ENCODE peak calls at places on chromosomes 4 and X, in four cellular contexts. I is pancreas, M is stomach, P is brain microvascular endothelial cell. F is an unnamed sample.

GRCh38 chr4:123304151-123305021 is 92.2 kb upstream of the SPRY1 start:
- DNase-seq in I (no peak), M (no peak), P (no peak), F (no peak)

GRCh38 chr4:4430492-4431195 is 43.7 kb downstream of the NSG1 start:
- DNase-seq in I (no peak), M (no peak), P (peak; percentile 89), F (peak; percentile 44)

GRCh38 chr4:2855584-2855983 is 11.9 kb downstream of the ADD1 start:
- DNase-seq in I (no peak), M (no peak), P (no peak), F (no peak)

GRCh38 chrX:44596277-44596676 is 53.6 kb upstream of the FUNDC1 start:
- DNase-seq in I (no peak), M (no peak), P (no peak), F (no peak)

GRCh38 chr4:139692300-139693012 is 26.8 kb downstream of the MGST2 start:
- DNase-seq in I (no peak), M (no peak), P (no peak), F (no peak)

GRCh38 chrX:136694491-136695087 is 46.6 kb downstream of the CD40LG start:
- DNase-seq in I (no peak), M (no peak), P (peak; percentile 25), F (no peak)

GRCh38 chrX:56314334-56314733 is 82.2 kb downstream of the KLF8 start:
- DNase-seq in I (no peak), M (no peak), P (no peak), F (no peak)

GRCh38 chrX:10486373-10486772 is 134.0 kb downstream of the MID1 start:
- DNase-seq in I (no peak), M (no peak), P (peak; percentile 56), F (no peak)

GRCh38 chrX:81301877-81302276 is 100.0 kb downstream of the SH3BGRL start:
- DNase-seq in I (no peak), M (no peak), P (no peak), F (no peak)

GRCh38 chr4:14524236-14524635 is 478.0 kb upstream of the CPEB2 start:
- DNase-seq in I (no peak), M (no peak), P (peak; percentile 41), F (no peak)

GRCh38 chr4:83230928-83231327 is 53.7 kb downstream of the COQ2 start:
- DNase-seq in I (no peak), M (no peak), P (no peak), F (no peak)

GRCh38 chrX:107628662-107629532 is 587 bp downstream of the PRPS1 start:
- DNase-seq in I (no peak), M (no peak), P (peak; percentile 17), F (no peak)

GRCh38 chr4:6516762-6517161 is 44.3 kb upstream of the PPP2R2C start:
- DNase-seq in I (no peak), M (no peak), P (no peak), F (no peak)

GRCh38 chrX:155070663-155070974 is 317 bp downstream of the CMC4 start:
- DNase-seq in I (no peak), M (no peak), P (no peak), F (no peak)

GRCh38 chr4:148391056-148391455 is 51.2 kb downstream of the NR3C2 start:
- DNase-seq in I (no peak), M (no peak), P (no peak), F (no peak)

DNA sequence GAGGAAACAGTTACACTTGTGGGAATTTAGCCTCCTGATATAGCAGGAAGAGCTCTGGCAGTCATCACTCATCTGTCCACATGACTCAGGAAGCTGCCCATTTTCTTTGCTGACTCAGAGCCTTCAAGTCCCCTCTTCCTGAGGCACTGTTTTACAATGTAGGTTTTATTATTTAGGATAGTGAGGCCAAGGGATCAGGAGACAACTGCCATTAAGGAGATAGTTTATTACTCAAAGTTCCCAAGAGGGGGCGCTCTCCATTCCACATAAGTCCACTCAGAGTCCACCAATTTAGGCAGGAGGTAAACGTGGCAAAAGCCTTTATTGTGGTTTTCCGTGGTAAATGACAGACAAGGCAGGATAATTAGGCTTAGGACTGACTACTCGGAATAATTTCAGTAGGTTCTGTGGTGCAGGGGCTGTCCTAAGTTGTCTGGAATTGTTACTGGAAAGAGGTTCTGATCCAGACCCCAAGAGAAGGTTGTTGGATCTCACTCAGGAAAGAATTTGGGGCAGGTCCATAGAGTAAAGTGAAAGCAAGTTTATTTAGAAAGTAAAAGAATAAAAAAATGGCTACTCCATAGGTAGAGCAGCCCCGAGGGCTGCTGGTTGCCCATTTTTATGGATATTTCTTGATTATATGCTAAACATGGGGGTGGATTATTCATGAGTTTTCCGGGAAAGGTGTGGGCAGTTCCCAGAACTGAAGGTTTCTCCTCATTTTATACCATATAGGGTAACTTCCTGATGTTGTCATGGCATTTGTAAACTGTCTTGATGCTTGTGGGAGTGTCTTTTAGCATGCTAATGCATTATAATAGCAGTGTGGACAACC is 96.0 kb upstream of the RAB40AL start:
- DNase-seq in I (no peak), M (no peak), P (peak; percentile 8), F (no peak)
- TF ChIP-seq CTCF in I (no peak), M (no peak), P (peak; percentile 52), F (peak; percentile 18)

DNA sequence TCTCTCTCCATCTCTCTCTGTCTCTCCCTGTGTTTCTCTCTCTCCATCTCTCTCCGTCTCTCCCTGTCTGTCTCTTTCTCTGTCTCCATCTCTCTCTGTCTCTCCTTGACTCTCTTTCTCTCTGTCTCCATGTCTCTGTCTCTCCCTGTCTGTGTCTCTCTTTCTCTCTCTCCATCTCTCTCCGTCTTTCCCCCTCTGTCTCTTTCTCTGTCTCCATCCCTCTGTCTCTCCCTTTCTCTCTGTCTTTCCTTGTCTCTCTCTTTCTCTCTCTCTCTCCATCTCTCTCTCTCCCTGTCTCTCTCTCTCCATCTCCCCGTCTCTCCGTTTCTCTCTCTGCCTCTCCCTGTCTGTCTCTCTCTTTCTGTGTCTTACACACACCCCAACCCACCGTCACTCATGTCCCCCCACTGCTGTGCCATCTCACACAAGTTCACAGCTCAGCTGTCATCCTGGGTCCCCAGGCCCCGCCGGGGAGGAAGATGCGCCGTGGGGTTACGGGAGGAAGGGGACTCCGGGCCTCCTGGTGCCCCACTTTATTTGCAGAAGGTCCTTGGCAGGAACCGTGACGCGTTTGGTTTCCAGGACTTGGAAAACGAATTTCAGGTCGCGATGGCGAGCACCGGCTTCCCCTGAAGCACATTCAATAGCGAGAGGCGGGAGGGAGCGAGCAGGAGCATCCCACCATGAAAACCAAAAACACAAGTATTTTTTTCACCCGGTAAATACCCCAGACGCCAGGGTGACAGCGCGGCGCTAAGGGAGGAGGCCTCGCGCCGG is 1.2 kb upstream of the SHOX start:
- DNase-seq in I (no peak), M (no peak), P (no peak), F (no peak)
- H3K27me3 ChIP-seq in I (peaks cover 11% of the 10 kb centered on the region), M (peaks cover 27% of the 10 kb centered on the region), P (peaks cover 58% of the 10 kb centered on the region), F (peaks cover 65% of the 10 kb centered on the region)

DNA sequence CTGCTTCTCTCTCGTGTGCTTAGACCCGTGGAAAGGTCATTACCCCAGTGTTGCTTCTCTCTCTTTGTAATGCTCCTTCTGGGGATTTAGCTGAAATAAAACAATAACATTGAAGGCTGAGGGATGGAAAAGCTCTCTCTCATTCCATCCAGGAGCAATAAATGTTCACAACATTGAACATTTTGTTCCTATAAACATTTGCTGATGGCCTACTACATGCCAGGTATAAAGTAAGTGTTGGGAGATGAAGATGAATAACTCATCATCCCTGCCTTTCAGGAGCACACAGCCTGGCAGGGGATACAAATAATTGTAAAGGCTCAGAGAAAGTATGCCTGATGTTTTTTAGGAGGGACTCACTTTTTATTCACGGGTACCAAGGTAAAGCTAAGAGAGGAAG is 158.1 kb downstream of the KDR start:
- DNase-seq in I (no peak), M (no peak), P (no peak), F (no peak)
- H3K4me3 ChIP-seq in I (no peak overlapping the region), M (no peak overlapping the region), P (no peak overlapping the region), F (no peak overlapping the region)

GRCh38 chr4:105451346-105451745 is 22.5 kb downstream of the PPA2 start:
- DNase-seq in I (no peak), M (no peak), P (no peak), F (no peak)

GRCh38 chr4:105457997-105458396 is 15.9 kb downstream of the PPA2 start:
- DNase-seq in I (no peak), M (no peak), P (no peak), F (no peak)

GRCh38 chr4:105455998-105456397 is 17.9 kb downstream of the PPA2 start:
- DNase-seq in I (no peak), M (no peak), P (no peak), F (no peak)

GRCh38 chr4:105455182-105455581 is 18.7 kb downstream of the PPA2 start:
- DNase-seq in I (no peak), M (no peak), P (no peak), F (no peak)

GRCh38 chr4:105453550-105454201 is 20.2 kb downstream of the PPA2 start:
- DNase-seq in I (no peak), M (no peak), P (no peak), F (no peak)
- TF ChIP-seq CTCF in I (no peak), M (no peak), P (no peak), F (no peak)

DNA sequence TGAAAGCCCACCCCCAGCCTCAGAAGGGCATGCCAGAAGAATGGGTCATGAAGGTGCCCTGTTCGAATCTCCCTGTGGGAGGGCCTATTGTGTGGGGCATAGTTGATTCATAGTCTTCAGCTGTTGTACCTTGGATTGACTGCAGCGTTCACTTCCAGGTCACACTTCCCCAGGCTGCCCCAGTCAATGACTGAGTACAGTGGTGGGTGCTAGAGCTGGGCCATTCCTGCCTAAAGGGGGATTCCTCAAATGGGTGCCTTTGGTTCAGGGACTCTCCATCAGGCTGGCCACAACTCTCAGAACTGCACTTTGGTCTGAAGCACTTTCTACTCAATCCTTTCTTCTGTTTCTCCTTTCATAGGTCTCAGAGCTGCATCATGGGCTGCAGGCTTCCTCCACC is 35.0 kb upstream of the RASGEF1B start:
- DNase-seq in I (no peak), M (no peak), P (no peak), F (no peak)
- H3K27me3 ChIP-seq in I (no peaks in the 10 kb centered on the region), M (no peaks in the 10 kb centered on the region), P (no peaks in the 10 kb centered on the region), F (no peaks in the 10 kb centered on the region)

GRCh38 chrX:119942173-119942819 is 1.3 kb downstream of the NKAP start:
- DNase-seq in I (no peak), M (no peak), P (no peak), F (no peak)
- H3K4me3 ChIP-seq in I (peak overlapping the region; percentile 51), M (peak overlapping the region; percentile 65), P (peak overlapping the region; percentile 72), F (peak overlapping the region; percentile 79)

DNA sequence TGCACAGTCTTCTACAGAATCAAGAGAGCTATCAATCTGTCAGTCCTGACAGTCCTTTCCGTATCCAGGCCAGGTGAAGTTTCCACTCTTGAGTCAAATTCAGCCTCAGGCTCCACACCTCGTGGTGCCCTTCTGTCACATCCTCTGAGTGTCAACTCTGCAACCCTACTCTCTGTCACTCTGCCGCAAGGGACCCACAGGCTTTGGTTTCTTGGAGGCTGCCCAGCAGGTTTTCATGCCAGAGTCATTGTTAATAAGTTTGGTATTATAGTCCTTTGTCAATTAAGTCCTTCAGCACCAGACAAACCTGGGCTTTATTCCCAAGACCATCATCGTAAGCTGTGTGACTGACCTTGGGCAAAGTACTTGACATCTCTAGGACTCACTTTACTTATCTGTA is 83.4 kb upstream of the KLHL13 start:
- DNase-seq in I (peak; percentile 43), M (no peak), P (no peak), F (no peak)
- TF ChIP-seq CTCF in I (no peak), M (no peak), P (no peak), F (no peak)

GRCh38 chrX:14939644-14940043 is 66.4 kb downstream of the MOSPD2 start:
- DNase-seq in I (no peak), M (no peak), P (no peak), F (no peak)

GRCh38 chrX:14941301-14941700 is 68.1 kb downstream of the MOSPD2 start:
- DNase-seq in I (no peak), M (no peak), P (no peak), F (no peak)

GRCh38 chrX:14942341-14942740 is 69.1 kb downstream of the MOSPD2 start:
- DNase-seq in I (no peak), M (no peak), P (no peak), F (no peak)

GRCh38 chrX:14946721-14947120 is 73.5 kb downstream of the MOSPD2 start:
- DNase-seq in I (no peak), M (no peak), P (no peak), F (no peak)

GRCh38 chrX:14943963-14944362 is 70.7 kb downstream of the MOSPD2 start:
- DNase-seq in I (no peak), M (no peak), P (no peak), F (no peak)
- H3K27me3 ChIP-seq in I (no peaks in the 10 kb centered on the region), M (no peaks in the 10 kb centered on the region), P (no peaks in the 10 kb centered on the region), F (no peaks in the 10 kb centered on the region)

F was measured in kidney epithelial cell.